ENCODE peak calls at places on chromosome 22, in four cellular contexts. H is WTC11, L is HepG2, B is GM12878. U is an unnamed sample.

GRCh38 chr22:43262990-43263644 is 76.2 kb upstream of the TTLL12 start:
- DNase-seq in L (peak), H (no peak), B (peak), U (peak)

GRCh38 chr22:26561756-26562417 is 28.0 kb downstream of the TPST2 start:
- DNase-seq in L (no peak), H (no peak), B (no peak), U (no peak)

GRCh38 chr22:20039683-20040325 is 18.9 kb downstream of the TANGO2 start:
- DNase-seq in L (no peak), H (no peak), B (no peak), U (no peak)

GRCh38 chr22:46064966-46065666 is 85.2 kb upstream of the PPARA start:
- DNase-seq in H (no peak), B (no peak), L (no peak), U (no peak)

GRCh38 chr22:30250713-30251267 is 4.2 kb upstream of the LIF start:
- DNase-seq in B (no peak), H (no peak), L (no peak), U (no peak)

GRCh38 chr22:26172389-26172990 is 3.2 kb downstream of the SEZ6L start:
- DNase-seq in H (peak), B (no peak), L (peak), U (peak)

GRCh38 chr22:29152381-29153138 is 53.1 kb upstream of the EMID1 start:
- DNase-seq in L (no peak), B (no peak), H (peak), U (peak)

GRCh38 chr22:30298005-30298701 is 8.8 kb upstream of the CASTOR1 start:
- DNase-seq in L (no peak), B (no peak), H (no peak), U (no peak)

GRCh38 chr22:49052023-49052538 is 775.6 kb downstream of the BRD1 start:
- DNase-seq in B (no peak), L (no peak), H (no peak), U (peak)

GRCh38 chr22:42680648-42681047 is 31.5 kb upstream of the CYB5R3 start:
- DNase-seq in B (no peak), L (no peak), H (no peak), U (peak)

GRCh38 chr22:26770624-26771023 is 113.2 kb downstream of the MIAT start:
- DNase-seq in L (no peak), H (no peak), B (no peak), U (no peak)

GRCh38 chr22:24806663-24807001 is 621 bp downstream of the SGSM1 start:
- DNase-seq in H (no peak), B (no peak), L (no peak), U (no peak)

GRCh38 chr22:45284705-45285305 is at the start of gene UPK3A:
- DNase-seq in L (no peak), B (no peak), H (peak), U (no peak)

GRCh38 chr22:29989446-29989845 is 90.8 kb upstream of the HORMAD2 start:
- DNase-seq in H (no peak), B (no peak), L (no peak), U (no peak)

GRCh38 chr22:24525416-24526037 is 29.4 kb downstream of the GUCD1 start:
- DNase-seq in B (peak), L (peak), H (peak), U (peak)

GRCh38 chr22:45470871-45471270 is 31.8 kb upstream of the FBLN1 start:
- DNase-seq in B (no peak), L (no peak), H (no peak), U (no peak)

GRCh38 chr22:31103111-31103510 is 4.3 kb downstream of the SELENOM start:
- DNase-seq in H (no peak), L (no peak), B (no peak), U (no peak)

GRCh38 chr22:48804811-48805301 is 1022.8 kb downstream of the BRD1 start:
- DNase-seq in B (no peak), H (no peak), L (no peak), U (no peak)

GRCh38 chr22:24112188-24112587 is 69.1 kb upstream of the SUSD2 start:
- DNase-seq in L (no peak), H (no peak), B (no peak), U (no peak)

GRCh38 chr22:29820941-29821789 is 16.9 kb downstream of the ASCC2 start:
- DNase-seq in L (peak), B (peak), H (no peak), U (peak)

GRCh38 chr22:48979482-48979881 is 848.2 kb downstream of the BRD1 start:
- DNase-seq in B (no peak), H (peak), L (peak), U (peak)

GRCh38 chr22:30265131-30265720 is 1.4 kb downstream of the OSM start:
- DNase-seq in L (no peak), H (no peak), B (no peak), U (no peak)

GRCh38 chr22:43270314-43270908 is 72.8 kb downstream of the SCUBE1 start:
- DNase-seq in H (peak), L (peak), B (no peak), U (peak)

GRCh38 chr22:46267431-46268279 is at the start of gene TTC38:
- DNase-seq in H (peak), B (no peak), L (peak), U (peak)

GRCh38 chr22:25363474-25363873 is 144.0 kb downstream of the CRYBB2 start:
- DNase-seq in B (no peak), L (no peak), H (no peak), U (no peak)

GRCh38 chr22:49869091-49869830 is 15.6 kb downstream of the ZBED4 start:
- DNase-seq in L (no peak), B (no peak), H (no peak), U (no peak)

GRCh38 chr22:37308385-37309200 is 26.3 kb downstream of the CYTH4 start:
- DNase-seq in L (no peak), B (no peak), H (no peak), U (no peak)

GRCh38 chr22:19815823-19816290 is 38.8 kb downstream of the GNB1L start:
- DNase-seq in L (no peak), H (no peak), B (no peak), U (no peak)

GRCh38 chr22:20203142-20204099 is 52.6 kb upstream of the CCDC188 start:
- DNase-seq in H (peak), L (peak), B (no peak), U (no peak)

GRCh38 chr22:29202231-29203192 is 3.2 kb upstream of the EMID1 start:
- DNase-seq in L (peak), B (peak), H (peak), U (peak)

GRCh38 chr22:37196539-37197450 is 8.7 kb upstream of the C1QTNF6 start:
- DNase-seq in H (no peak), L (peak), B (no peak), U (no peak)

GRCh38 chr22:37230673-37231405 is 13.2 kb downstream of the RAC2 start:
- DNase-seq in H (no peak), L (no peak), B (peak), U (no peak)

GRCh38 chr22:41983516-41983915 is 14.3 kb downstream of the SEPTIN3 start:
- DNase-seq in H (no peak), L (no peak), B (no peak), U (no peak)

GRCh38 chr22:45996241-45997076 is 19.5 kb upstream of the WNT7B start:
- DNase-seq in H (no peak), B (no peak), L (no peak), U (no peak)

GRCh38 chr22:35349704-35350538 is 31.0 kb upstream of the HMOX1 start:
- DNase-seq in L (no peak), H (no peak), B (no peak), U (no peak)

GRCh38 chr22:49642741-49643140 is 184.9 kb downstream of the BRD1 start:
- DNase-seq in H (no peak), L (no peak), B (no peak), U (no peak)

GRCh38 chr22:37274380-37274862 is 7.9 kb upstream of the CYTH4 start:
- DNase-seq in B (no peak), L (no peak), H (no peak), U (no peak)

GRCh38 chr22:34709641-34710040 is 356.3 kb upstream of the ISX start:
- DNase-seq in H (no peak), B (no peak), L (no peak), U (no peak)

GRCh38 chr22:18023509-18024275 is 669 bp downstream of the MICAL3 start:
- DNase-seq in B (no peak), H (peak), L (no peak), U (peak)
- TF ChIP-seq CBFB in B (no peak), H (no peak), L (no peak), U (no peak)

GRCh38 chr22:39318507-39319283 is 728 bp downstream of the RPL3 start:
- DNase-seq in B (no peak), L (no peak), H (no peak), U (no peak)

GRCh38 chr22:39317756-39318506 is 1.5 kb downstream of the RPL3 start:
- DNase-seq in L (no peak), B (no peak), H (no peak), U (no peak)

GRCh38 chr22:39315389-39315788 is 4.0 kb downstream of the RPL3 start:
- DNase-seq in L (no peak), B (no peak), H (no peak), U (no peak)

GRCh38 chr22:39317084-39317755 is 2.2 kb downstream of the RPL3 start:
- DNase-seq in B (no peak), H (no peak), L (no peak), U (no peak)

GRCh38 chr22:39316440-39317083 is 2.9 kb downstream of the RPL3 start:
- DNase-seq in L (peak), H (peak), B (peak), U (peak)
- TF ChIP-seq MAX in L (no peak), H (no peak), B (no peak), U (no peak)

DNA sequence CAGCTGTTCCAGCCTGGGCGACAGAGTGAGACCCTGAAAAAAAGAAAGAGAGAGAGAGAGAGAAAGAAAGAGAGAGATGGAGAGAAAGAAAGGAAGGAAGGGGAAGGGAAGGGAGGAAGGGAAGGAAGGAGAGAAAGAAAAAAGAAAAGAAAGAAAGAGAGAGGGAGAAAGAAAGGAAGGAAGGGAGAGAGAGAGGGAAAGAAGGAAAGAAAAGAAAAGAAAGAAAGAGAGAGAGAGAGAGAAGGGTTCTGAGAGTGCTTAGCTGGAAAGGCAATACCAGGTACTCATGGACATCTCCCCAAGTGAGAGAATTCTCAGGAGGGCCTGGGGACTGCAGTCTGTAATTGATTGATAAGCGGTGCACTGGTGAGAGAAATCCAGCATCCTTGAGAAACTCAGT is 12.8 kb upstream of the PRAME start:
- DNase-seq in H (no peak), B (no peak), L (no peak), U (no peak)
- TF ChIP-seq CBFB in H (no peak), B (no peak), L (no peak), U (no peak)

GRCh38 chr22:32793604-32794003 is 7.9 kb upstream of the TIMP3 start:
- DNase-seq in B (no peak), H (no peak), L (no peak), U (no peak)

GRCh38 chr22:32791056-32791455 is 10.4 kb upstream of the TIMP3 start:
- DNase-seq in L (no peak), B (no peak), H (no peak), U (no peak)

GRCh38 chr22:32796865-32797573 is 4.5 kb upstream of the TIMP3 start:
- DNase-seq in H (peak), B (no peak), L (peak), U (peak)

GRCh38 chr22:32795214-32795596 is 6.3 kb upstream of the TIMP3 start:
- DNase-seq in B (no peak), L (no peak), H (no peak), U (no peak)

GRCh38 chr22:32794449-32795213 is 6.9 kb upstream of the TIMP3 start:
- DNase-seq in B (no peak), H (no peak), L (peak), U (no peak)
- TF ChIP-seq MAX in B (no peak), H (no peak), L (peak), U (no peak)

U was measured in K562.